ENCODE peak calls at places on chromosomes 2 and 18, in four cellular contexts. E is K562, M is SK-N-SH, X is HepG2. I is an unnamed sample.

GRCh38 chr2:66050392-66050791 is 384.5 kb upstream of the MEIS1 start:
- DNase-seq in E (no peak), M (no peak), X (no peak), I (no peak)

GRCh38 chr18:48790226-48790863 is 160.4 kb downstream of the SMAD7 start:
- DNase-seq in E (no peak), M (no peak), X (no peak), I (no peak)

GRCh38 chr2:241994086-241994485 is 124.6 kb downstream of the RTP5 start:
- DNase-seq in E (no peak), M (no peak), X (no peak), I (no peak)

GRCh38 chr2:164599954-164600589 is 21.2 kb downstream of the GRB14 start:
- DNase-seq in E (peak), M (peak), X (peak), I (no peak)

GRCh38 chr18:11906926-11907874 is 917 bp downstream of the MPPE1 start:
- DNase-seq in E (no peak), M (no peak), X (no peak), I (no peak)

GRCh38 chr2:18047114-18047695 is 168.7 kb downstream of the KCNS3 start:
- DNase-seq in E (no peak), M (no peak), X (no peak), I (no peak)

GRCh38 chr2:105584437-105585010 is 160.2 kb upstream of the NCK2 start:
- DNase-seq in E (no peak), M (no peak), X (no peak), I (no peak)

GRCh38 chr2:197042613-197043248 is 116.2 kb upstream of the PGAP1 start:
- DNase-seq in E (no peak), M (no peak), X (no peak), I (peak)

GRCh38 chr2:73870084-73870483 is 22.7 kb upstream of the ACTG2 start:
- DNase-seq in E (no peak), M (no peak), X (no peak), I (no peak)

GRCh38 chr2:76640905-76641304 is 881.3 kb downstream of the LRRTM4 start:
- DNase-seq in E (no peak), M (no peak), X (no peak), I (no peak)

GRCh38 chr2:67625671-67626070 is 228.5 kb downstream of the ETAA1 start:
- DNase-seq in E (no peak), M (no peak), X (no peak), I (no peak)

GRCh38 chr2:3130444-3130843 is 247.2 kb downstream of the EIPR1 start:
- DNase-seq in E (no peak), M (no peak), X (no peak), I (no peak)

GRCh38 chr2:128367601-128368359 is 49.1 kb upstream of the HS6ST1 start:
- DNase-seq in E (no peak), M (no peak), X (no peak), I (no peak)
- TF ChIP-seq USF2 in E (no peak), M (no peak), X (no peak), I (no peak)

DNA sequence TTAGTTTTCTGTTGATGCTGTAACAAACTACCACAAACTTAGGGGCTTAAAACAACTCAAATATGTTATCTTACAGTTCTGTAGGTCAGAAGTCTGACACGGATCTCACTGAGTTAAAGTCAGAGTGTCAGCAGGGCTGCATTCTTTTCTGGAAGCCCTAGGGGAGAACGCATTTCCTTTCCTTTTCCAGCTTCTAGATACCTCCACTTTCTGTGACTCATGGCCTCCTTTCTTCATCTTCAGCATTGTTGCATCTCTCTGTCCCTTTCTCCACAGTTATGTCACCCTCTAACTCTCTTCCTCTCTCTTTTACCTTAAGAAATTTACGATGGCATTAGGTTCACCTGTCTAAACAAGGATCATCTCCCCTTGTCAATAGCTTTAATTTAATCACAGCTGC is 13.3 kb upstream of the PPP4R1 start:
- DNase-seq in E (no peak), M (no peak), X (no peak), I (no peak)
- TF ChIP-seq ZBTB33 in E (no peak), M (no peak), X (no peak), I (no peak)

DNA sequence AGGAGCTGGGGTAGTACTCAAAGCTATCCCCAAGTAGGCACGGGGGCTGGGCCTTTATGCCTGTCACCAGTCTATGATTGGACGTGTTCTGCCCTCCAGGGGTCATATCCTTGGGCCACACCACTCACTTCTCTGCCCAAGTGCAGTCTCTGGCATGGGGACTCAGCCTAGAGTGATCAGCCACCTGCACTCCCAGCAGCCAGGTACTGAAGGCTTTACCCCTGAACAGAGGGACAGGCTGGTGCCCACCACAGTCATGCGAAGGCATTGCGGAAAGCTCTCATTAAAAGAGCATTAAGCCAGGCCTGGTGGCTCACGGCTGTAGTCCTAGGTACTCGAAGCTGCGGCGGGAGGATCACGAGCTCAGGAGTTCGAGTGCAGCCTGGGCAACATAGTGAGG is 199.4 kb downstream of the AGAP1 start:
- DNase-seq in E (no peak), M (no peak), X (no peak), I (no peak)
- TF ChIP-seq USF2 in E (no peak), M (no peak), X (no peak), I (no peak)

GRCh38 chr2:99660616-99661416 is 171.0 kb upstream of the REV1 start:
- DNase-seq in E (no peak), M (no peak), X (no peak), I (no peak)
- TF ChIP-seq ZBTB33 in E (no peak), M (no peak), X (no peak), I (no peak)

GRCh38 chr2:64698068-64698645 is 44.4 kb upstream of the SERTAD2 start:
- DNase-seq in E (no peak), M (no peak), X (no peak), I (no peak)

GRCh38 chr2:64696631-64697030 is 42.9 kb upstream of the SERTAD2 start:
- DNase-seq in E (no peak), M (no peak), X (no peak), I (no peak)

GRCh38 chr2:64698668-64699444 is 45.1 kb upstream of the SERTAD2 start:
- DNase-seq in E (no peak), M (no peak), X (peak), I (peak)

GRCh38 chr2:64697286-64698023 is 43.7 kb upstream of the SERTAD2 start:
- DNase-seq in E (no peak), M (no peak), X (no peak), I (no peak)

DNA sequence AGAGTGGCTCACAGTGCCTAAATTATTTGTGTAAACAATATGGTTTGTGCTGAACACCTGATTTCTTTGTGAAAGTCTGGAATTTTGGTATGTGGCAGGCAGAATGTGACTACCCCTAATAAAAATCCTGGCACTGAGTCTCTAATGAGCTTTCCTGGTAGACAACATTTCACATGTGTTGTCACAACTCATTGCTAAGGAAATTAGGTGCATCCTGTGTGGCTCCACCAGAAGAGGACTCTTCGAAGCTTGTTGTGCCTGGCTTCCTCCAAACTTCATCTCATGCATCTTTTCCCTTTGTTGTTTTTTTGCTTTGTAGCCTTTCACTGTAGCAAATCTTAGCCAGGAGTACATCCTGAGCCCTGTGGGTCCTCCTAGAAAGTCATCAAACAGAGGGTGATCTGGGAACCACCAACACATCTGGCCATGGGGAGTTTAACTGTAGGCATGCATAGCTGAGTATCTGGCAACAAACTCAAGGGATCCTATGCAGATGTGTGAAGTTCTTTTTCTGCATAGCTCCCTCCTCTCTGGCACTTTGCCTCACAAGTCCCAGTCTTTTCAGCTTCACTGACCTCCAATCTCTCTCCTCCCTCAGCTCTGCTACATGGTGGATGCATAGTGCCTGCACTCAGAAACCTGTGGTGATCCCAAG is 42.1 kb upstream of the SERTAD2 start:
- DNase-seq in E (no peak), M (no peak), X (no peak), I (no peak)
- TF ChIP-seq USF2 in E (no peak), M (no peak), X (no peak), I (no peak)

GRCh38 chr18:3246636-3247242 is 862 bp upstream of the MYL12A start:
- DNase-seq in E (peak), M (no peak), X (no peak), I (no peak)
- TF ChIP-seq ZBTB33 in E (peak), M (no peak), X (no peak), I (no peak)

GRCh38 chr18:44036500-44036899 is 644.2 kb upstream of the SETBP1 start:
- DNase-seq in E (no peak), M (peak), X (no peak), I (no peak)
- TF ChIP-seq USF2 in E (no peak), M (no peak), X (no peak), I (no peak)

GRCh38 chr2:14427982-14428567 is 204.4 kb upstream of the LRATD1 start:
- DNase-seq in E (no peak), M (no peak), X (no peak), I (no peak)
- TF ChIP-seq ZBTB33 in E (no peak), M (no peak), X (no peak), I (no peak)

DNA sequence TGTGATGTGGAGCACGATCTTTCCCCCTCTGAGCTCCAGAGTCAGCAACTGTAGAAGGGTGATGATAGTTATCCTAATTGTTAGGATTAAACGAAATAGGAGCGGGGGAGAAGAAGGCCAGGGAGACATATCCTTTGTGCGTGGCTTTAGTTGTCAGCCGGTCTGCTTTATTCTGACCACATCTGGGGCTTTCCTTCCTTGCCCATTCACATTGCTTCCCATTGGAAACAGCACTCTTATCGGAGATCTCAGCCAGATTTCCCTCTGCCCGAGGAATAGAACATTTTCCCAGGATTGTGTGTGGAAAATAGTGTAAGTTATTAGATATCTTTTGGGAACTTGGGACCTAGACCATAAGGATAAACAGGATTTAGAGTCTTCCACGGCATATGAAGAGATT is 1.5 kb downstream of the RALB start:
- DNase-seq in E (no peak), M (no peak), X (no peak), I (no peak)
- TF ChIP-seq USF2 in E (no peak), M (no peak), X (no peak), I (no peak)

GRCh38 chr2:144027593-144027992 is 492.3 kb downstream of the ZEB2 start:
- DNase-seq in E (no peak), M (peak), X (no peak), I (no peak)

GRCh38 chr2:144026679-144027078 is 493.2 kb downstream of the ZEB2 start:
- DNase-seq in E (no peak), M (no peak), X (no peak), I (no peak)

DNA sequence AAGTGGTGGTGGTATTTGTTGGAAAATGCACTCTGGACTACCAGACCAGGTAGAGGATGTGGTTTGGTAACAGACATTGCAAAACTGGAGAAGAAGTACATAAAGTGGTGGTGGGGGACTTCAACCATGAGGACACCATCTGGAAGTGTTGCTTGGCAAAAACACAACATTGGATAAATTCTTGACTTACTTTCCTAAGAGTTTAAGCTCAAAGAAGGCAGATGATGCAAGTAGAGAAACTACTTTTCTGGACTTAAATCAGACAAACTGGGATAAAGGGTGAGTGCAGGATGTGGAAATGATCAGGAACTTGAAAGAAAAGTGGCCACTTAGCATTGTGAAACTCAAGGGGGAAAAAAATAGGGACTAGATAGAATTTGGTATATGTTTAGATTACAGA is 487.4 kb downstream of the ZEB2 start:
- DNase-seq in E (no peak), M (no peak), X (no peak), I (no peak)
- TF ChIP-seq ZBTB33 in E (no peak), M (no peak), X (no peak), I (no peak)